ENCODE peak calls at places on chromosomes 3 and 15, in seven cellular contexts. K is IMR-90, N is coronary artery, Y is RWPE1, S is B cell, M is epithelial cell of esophagus, L is endothelial cell. B is an unnamed sample.

GRCh38 chr3:189809583-189809982 is 178.4 kb downstream of the TP63 start:
- DNase-seq in K (peak), N (no peak), Y (no peak), S (no peak), M (no peak), L (no peak), B (no peak)

GRCh38 chr3:63937661-63938651 is 25.8 kb upstream of the SCAANT1 start:
- DNase-seq in K (no peak), N (no peak), Y (peak), S (no peak), M (peak), L (no peak), B (peak)

GRCh38 chr3:89697321-89697916 is 590.0 kb downstream of the EPHA3 start:
- DNase-seq in K (no peak), N (no peak), Y (peak), S (no peak), M (peak), L (no peak), B (peak)

GRCh38 chr3:183438749-183439148 is 10.3 kb upstream of the MCF2L2 start:
- DNase-seq in K (no peak), N (no peak), Y (no peak), S (no peak), M (no peak), L (no peak), B (no peak)

GRCh38 chr15:68277131-68277604 is 377 bp upstream of the FEM1B start:
- DNase-seq in K (peak), N (peak), Y (peak), S (no peak), M (peak), L (peak), B (no peak)

GRCh38 chr15:44489464-44489863 is 47.5 kb upstream of the EIF3J start:
- DNase-seq in K (peak), N (no peak), Y (peak), S (no peak), M (peak), L (no peak), B (peak)

GRCh38 chr15:22942877-22943276 is 37.3 kb downstream of the CYFIP1 start:
- DNase-seq in K (no peak), N (no peak), Y (no peak), S (no peak), M (no peak), L (no peak), B (no peak)

GRCh38 chr3:192818126-192818525 is 90.8 kb upstream of the FGF12 start:
- DNase-seq in K (peak), N (no peak), Y (no peak), S (no peak), M (no peak), L (no peak), B (no peak)

GRCh38 chr3:73508330-73508954 is 116.3 kb downstream of the PDZRN3 start:
- DNase-seq in K (peak), N (no peak), Y (peak), S (peak), M (peak), L (peak), B (peak)

GRCh38 chr3:148513066-148513671 is 184.5 kb upstream of the AGTR1 start:
- DNase-seq in K (peak), N (no peak), Y (no peak), S (no peak), M (peak), L (no peak), B (no peak)

GRCh38 chr3:56133423-56133822 is 334.8 kb downstream of the ERC2 start:
- DNase-seq in K (peak), N (no peak), Y (peak), S (no peak), M (peak), L (no peak), B (peak)

GRCh38 chr15:40826123-40827075 is 2.1 kb downstream of the PPP1R14D start:
- DNase-seq in K (no peak), N (no peak), Y (no peak), S (no peak), M (no peak), L (no peak), B (no peak)

GRCh38 chr3:23751485-23751811 is 54.3 kb upstream of the UBE2E1 start:
- DNase-seq in K (no peak), N (no peak), Y (no peak), S (no peak), M (no peak), L (peak), B (no peak)

GRCh38 chr3:123660900-123661299 is 76.0 kb upstream of the HACD2 start:
- DNase-seq in K (peak), N (peak), Y (peak), S (no peak), M (peak), L (no peak), B (peak)

GRCh38 chr15:85412956-85413854 is 32.8 kb downstream of the AKAP13 start:
- DNase-seq in K (peak), N (no peak), Y (peak), S (peak), M (peak), L (peak), B (peak)

GRCh38 chr3:56976666-56977560 is 83.6 kb upstream of the SPATA12 start:
- DNase-seq in K (peak), N (no peak), Y (no peak), S (no peak), M (no peak), L (no peak), B (peak)

GRCh38 chr3:71444028-71444860 is 139.3 kb downstream of the FOXP1 start:
- DNase-seq in K (peak), N (no peak), Y (peak), S (peak), M (peak), L (peak), B (peak)

GRCh38 chr3:148943531-148944200 is 47.7 kb upstream of the GYG1 start:
- DNase-seq in K (peak), N (no peak), Y (peak), S (peak), M (peak), L (no peak), B (peak)

GRCh38 chr3:127427169-127427655 is 139.4 kb upstream of the PRR20G start:
- DNase-seq in K (no peak), N (peak), Y (no peak), S (no peak), M (no peak), L (no peak), B (no peak)

GRCh38 chr15:101533371-101534140 is 44.0 kb upstream of the PCSK6 start:
- DNase-seq in K (no peak), N (peak), Y (no peak), S (peak), M (no peak), L (no peak), B (no peak)

GRCh38 chr3:169668081-169668956 is 4.8 kb upstream of the MECOM start:
- DNase-seq in K (peak), N (no peak), Y (peak), S (no peak), M (peak), L (peak), B (peak)

GRCh38 chr15:29259233-29259632 is 10.4 kb downstream of the NSMCE3 start:
- DNase-seq in K (no peak), N (no peak), Y (no peak), S (no peak), M (no peak), L (no peak), B (no peak)

GRCh38 chr15:65811835-65812234 is 19.7 kb upstream of the DENND4A start:
- DNase-seq in K (no peak), N (no peak), Y (no peak), S (no peak), M (no peak), L (no peak), B (no peak)

GRCh38 chr15:65801229-65801813 is 9.2 kb upstream of the DENND4A start:
- DNase-seq in K (no peak), N (no peak), Y (no peak), S (no peak), M (no peak), L (no peak), B (no peak)

GRCh38 chr15:65805019-65805738 is 13.1 kb upstream of the DENND4A start:
- DNase-seq in K (no peak), N (no peak), Y (no peak), S (no peak), M (no peak), L (no peak), B (no peak)

GRCh38 chr15:65804252-65804931 is 12.3 kb upstream of the DENND4A start:
- DNase-seq in K (peak), N (no peak), Y (no peak), S (no peak), M (peak), L (no peak), B (peak)

DNA sequence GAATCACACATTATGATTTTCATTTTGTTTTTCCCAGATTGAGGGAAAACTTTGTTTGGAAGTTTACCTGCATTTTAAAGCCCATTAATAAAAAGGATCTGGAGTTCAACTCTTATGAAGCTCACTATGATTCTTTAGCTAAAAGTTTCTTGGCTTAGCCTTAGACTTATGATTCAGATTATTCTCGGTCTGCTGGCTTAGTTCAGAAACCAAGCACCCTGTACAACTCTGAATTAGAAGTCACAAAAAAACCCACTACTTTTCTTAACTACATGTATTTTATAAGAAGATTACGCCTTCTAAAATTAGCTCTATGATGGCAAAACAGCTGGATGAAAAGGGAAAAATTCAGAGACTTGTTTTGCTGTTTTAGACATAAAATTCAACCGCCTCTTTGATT is 14.3 kb upstream of the DENND4A start:
- DNase-seq in K (no peak), N (no peak), Y (no peak), S (no peak), M (no peak), L (no peak), B (no peak)
- TF ChIP-seq CTCF in K (no peak), N (no peak), Y (no peak), S (no peak), M (no peak), L (no peak), B (no peak)

GRCh38 chr3:37912052-37912733 is 50.5 kb downstream of the CTDSPL start:
- DNase-seq in K (no peak), N (no peak), Y (peak), S (no peak), M (peak), L (no peak), B (peak)
- TF ChIP-seq CTCF in K (peak), N (no peak), Y (no peak), S (no peak), M (peak), L (no peak), B (no peak)

GRCh38 chr3:62833538-62833937 is 41.7 kb downstream of the CADPS start:
- DNase-seq in K (no peak), N (no peak), Y (peak), S (no peak), M (peak), L (no peak), B (peak)
- TF ChIP-seq CTCF in K (no peak), N (no peak), Y (no peak), S (no peak), M (peak), L (no peak), B (peak)

GRCh38 chr15:52254331-52254730 is 41.3 kb downstream of the MYO5C start:
- DNase-seq in K (no peak), N (no peak), Y (no peak), S (no peak), M (no peak), L (peak), B (no peak)
- TF ChIP-seq CTCF in K (no peak), N (no peak), Y (no peak), S (no peak), M (no peak), L (no peak), B (no peak)

B was measured in MCF 10A.